ENCODE peak calls at places on chromosomes 13 and 19, in four cellular contexts. One of them, this sample, is unnamed.

GRCh38 chr19:56350416-56351045 is 35.9 kb upstream of the ZSCAN5A start:
- DNase-seq in mucosa of gallbladder: peak
- DNase-seq in stimulated activated CD4-positive, alpha-beta T cell treated with anti-CD3 and anti-CD28 coated beads, Interleukin-1b, Interleukin-23, amount 100 ng/mL, for 1 hour: peak
- DNase-seq in left lung: no peak
- DNase-seq in this sample: no peak

GRCh38 chr13:59038824-59039223 is 1124.9 kb downstream of the DIAPH3 start:
- DNase-seq in mucosa of gallbladder: no peak
- DNase-seq in stimulated activated CD4-positive, alpha-beta T cell treated with anti-CD3 and anti-CD28 coated beads, Interleukin-1b, Interleukin-23, amount 100 ng/mL, for 1 hour: no peak
- DNase-seq in left lung: no peak
- DNase-seq in this sample: no peak

GRCh38 chr19:43936219-43936618 is 1.1 kb upstream of the ZNF45 start:
- DNase-seq in mucosa of gallbladder: no peak
- DNase-seq in stimulated activated CD4-positive, alpha-beta T cell treated with anti-CD3 and anti-CD28 coated beads, Interleukin-1b, Interleukin-23, amount 100 ng/mL, for 1 hour: no peak
- DNase-seq in left lung: no peak
- DNase-seq in this sample: no peak

GRCh38 chr13:109332501-109333499 is 453.6 kb downstream of the IRS2 start:
- DNase-seq in mucosa of gallbladder: no peak
- DNase-seq in stimulated activated CD4-positive, alpha-beta T cell treated with anti-CD3 and anti-CD28 coated beads, Interleukin-1b, Interleukin-23, amount 100 ng/mL, for 1 hour: no peak
- DNase-seq in left lung: no peak
- DNase-seq in this sample: no peak

GRCh38 chr13:46146898-46147297 is 35.1 kb downstream of the LCP1 start:
- DNase-seq in mucosa of gallbladder: no peak
- DNase-seq in stimulated activated CD4-positive, alpha-beta T cell treated with anti-CD3 and anti-CD28 coated beads, Interleukin-1b, Interleukin-23, amount 100 ng/mL, for 1 hour: no peak
- DNase-seq in left lung: no peak
- DNase-seq in this sample: no peak

GRCh38 chr13:26946675-26947342 is 186.2 kb upstream of the GPR12 start:
- DNase-seq in mucosa of gallbladder: no peak
- DNase-seq in stimulated activated CD4-positive, alpha-beta T cell treated with anti-CD3 and anti-CD28 coated beads, Interleukin-1b, Interleukin-23, amount 100 ng/mL, for 1 hour: no peak
- DNase-seq in left lung: no peak
- DNase-seq in this sample: no peak

GRCh38 chr19:27673986-27674385 is 1539.0 kb downstream of the UQCRFS1 start:
- DNase-seq in mucosa of gallbladder: no peak
- DNase-seq in stimulated activated CD4-positive, alpha-beta T cell treated with anti-CD3 and anti-CD28 coated beads, Interleukin-1b, Interleukin-23, amount 100 ng/mL, for 1 hour: no peak
- DNase-seq in left lung: no peak
- DNase-seq in this sample: no peak

GRCh38 chr13:43285891-43286602 is 262.7 kb downstream of the DNAJC15 start:
- DNase-seq in mucosa of gallbladder: no peak
- DNase-seq in stimulated activated CD4-positive, alpha-beta T cell treated with anti-CD3 and anti-CD28 coated beads, Interleukin-1b, Interleukin-23, amount 100 ng/mL, for 1 hour: no peak
- DNase-seq in left lung: no peak
- DNase-seq in this sample: no peak

GRCh38 chr19:33683881-33684549 is 62.3 kb downstream of the CHST8 start:
- DNase-seq in mucosa of gallbladder: peak
- DNase-seq in stimulated activated CD4-positive, alpha-beta T cell treated with anti-CD3 and anti-CD28 coated beads, Interleukin-1b, Interleukin-23, amount 100 ng/mL, for 1 hour: no peak
- DNase-seq in left lung: peak
- DNase-seq in this sample: peak

GRCh38 chr19:33376423-33376822 is 2.9 kb downstream of the CEBPG start:
- DNase-seq in mucosa of gallbladder: peak
- DNase-seq in stimulated activated CD4-positive, alpha-beta T cell treated with anti-CD3 and anti-CD28 coated beads, Interleukin-1b, Interleukin-23, amount 100 ng/mL, for 1 hour: no peak
- DNase-seq in left lung: no peak
- DNase-seq in this sample: no peak

GRCh38 chr19:6047741-6048231 is 62.5 kb downstream of the RFX2 start:
- DNase-seq in mucosa of gallbladder: peak
- DNase-seq in stimulated activated CD4-positive, alpha-beta T cell treated with anti-CD3 and anti-CD28 coated beads, Interleukin-1b, Interleukin-23, amount 100 ng/mL, for 1 hour: no peak
- DNase-seq in left lung: no peak
- DNase-seq in this sample: no peak

GRCh38 chr19:35986664-35987570 is 8.1 kb upstream of the SDHAF1 start:
- DNase-seq in mucosa of gallbladder: no peak
- DNase-seq in stimulated activated CD4-positive, alpha-beta T cell treated with anti-CD3 and anti-CD28 coated beads, Interleukin-1b, Interleukin-23, amount 100 ng/mL, for 1 hour: no peak
- DNase-seq in left lung: peak
- DNase-seq in this sample: peak